ENCODE peak calls at places on chromosomes 6 and 20, in seven cellular contexts. H is fibroblast of villous mesenchyme, K is adrenal gland, X is mammary epithelial cell, V is fibroblast of pulmonary artery, E is IMR-90, W is RWPE1. G is an unnamed sample.

GRCh38 chr20:2946988-2947961 is 74.0 kb downstream of the PTPRA start:
- DNase-seq in K (peak), V (peak), X (peak), E (peak), W (no peak), H (peak), G (peak)

GRCh38 chr6:134657751-134658522 is 292.0 kb downstream of the ALDH8A1 start:
- DNase-seq in E (peak), X (peak), V (no peak), H (peak), K (no peak), W (peak), G (no peak)

GRCh38 chr6:154683756-154684523 is 49.3 kb upstream of the SCAF8 start:
- DNase-seq in H (peak), W (peak), X (peak), E (peak), V (peak), K (no peak), G (peak)

GRCh38 chr6:29725981-29726380 is 2.7 kb downstream of the HLA-F start:
- DNase-seq in H (no peak), V (no peak), K (no peak), E (no peak), X (no peak), W (no peak), G (no peak)

GRCh38 chr6:138182939-138183791 is 21.4 kb downstream of the ARFGEF3 start:
- DNase-seq in W (no peak), E (no peak), K (no peak), X (no peak), H (no peak), V (no peak), G (no peak)

GRCh38 chr6:99588618-99589289 is 17.9 kb upstream of the PRDM13 start:
- DNase-seq in X (peak), W (peak), V (peak), K (peak), E (peak), H (peak), G (peak)

GRCh38 chr6:125658759-125659431 is 90.5 kb upstream of the HEY2 start:
- DNase-seq in K (no peak), W (no peak), V (peak), X (peak), H (no peak), E (no peak), G (no peak)

GRCh38 chr20:6711950-6712634 is 55.4 kb upstream of the BMP2 start:
- DNase-seq in K (no peak), H (no peak), V (no peak), W (no peak), E (no peak), X (no peak), G (no peak)

GRCh38 chr6:111938710-111939109 is 65.5 kb upstream of the FYN start:
- DNase-seq in K (no peak), X (peak), E (peak), W (peak), V (peak), H (peak), G (peak)

GRCh38 chr6:84243240-84243639 is 15.8 kb upstream of the CEP162 start:
- DNase-seq in K (no peak), E (no peak), H (no peak), V (peak), X (no peak), W (no peak), G (peak)

GRCh38 chr20:51631011-51631950 is 88.8 kb upstream of the NFATC2 start:
- DNase-seq in K (peak), V (peak), W (peak), H (peak), X (peak), E (peak), G (peak)

GRCh38 chr6:147322299-147323162 is 118.3 kb downstream of the STXBP5 start:
- DNase-seq in X (no peak), H (peak), K (no peak), V (peak), E (peak), W (no peak), G (peak)

GRCh38 chr6:36757206-36757605 is 59.6 kb downstream of the RAB44 start:
- DNase-seq in E (no peak), X (no peak), W (no peak), K (no peak), H (no peak), V (no peak), G (no peak)
- TF ChIP-seq CTCF in E (no peak), X (no peak), W (no peak), K (no peak), H (no peak), V (no peak), G (no peak)

DNA sequence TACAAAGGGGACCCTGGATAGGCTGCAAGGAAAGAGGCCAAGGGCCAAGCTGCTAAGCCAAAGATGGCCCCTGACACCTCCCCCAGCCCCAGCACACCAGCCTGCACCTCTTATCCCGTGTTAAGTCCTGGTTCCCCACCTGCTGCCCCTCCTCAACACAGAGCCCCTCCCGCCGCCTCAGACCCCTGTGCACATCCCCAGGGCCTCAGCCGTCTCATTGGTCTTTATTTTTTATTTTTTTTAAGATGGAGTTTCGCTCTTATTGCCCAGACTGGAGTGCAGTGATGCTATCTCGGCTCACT is 37.1 kb upstream of the MDFI start:
- DNase-seq in X (no peak), V (no peak), E (no peak), K (no peak), W (no peak), H (no peak), G (no peak)
- TF ChIP-seq CTCF in X (no peak), V (no peak), E (no peak), K (no peak), W (no peak), H (no peak), G (no peak)

GRCh38 chr6:56766139-56766805 is 123.6 kb upstream of the DST start:
- DNase-seq in W (no peak), V (no peak), H (no peak), K (no peak), X (no peak), E (no peak), G (no peak)

GRCh38 chr6:56766806-56767178 is 124.1 kb upstream of the DST start:
- DNase-seq in X (peak), K (no peak), E (peak), V (peak), W (peak), H (peak), G (peak)

GRCh38 chr6:56760842-56761241 is 118.2 kb upstream of the DST start:
- DNase-seq in K (no peak), X (peak), E (no peak), H (peak), V (no peak), W (no peak), G (no peak)

GRCh38 chr6:56765494-56765893 is 122.8 kb upstream of the DST start:
- DNase-seq in X (no peak), E (no peak), V (no peak), W (no peak), H (no peak), K (no peak), G (peak)

DNA sequence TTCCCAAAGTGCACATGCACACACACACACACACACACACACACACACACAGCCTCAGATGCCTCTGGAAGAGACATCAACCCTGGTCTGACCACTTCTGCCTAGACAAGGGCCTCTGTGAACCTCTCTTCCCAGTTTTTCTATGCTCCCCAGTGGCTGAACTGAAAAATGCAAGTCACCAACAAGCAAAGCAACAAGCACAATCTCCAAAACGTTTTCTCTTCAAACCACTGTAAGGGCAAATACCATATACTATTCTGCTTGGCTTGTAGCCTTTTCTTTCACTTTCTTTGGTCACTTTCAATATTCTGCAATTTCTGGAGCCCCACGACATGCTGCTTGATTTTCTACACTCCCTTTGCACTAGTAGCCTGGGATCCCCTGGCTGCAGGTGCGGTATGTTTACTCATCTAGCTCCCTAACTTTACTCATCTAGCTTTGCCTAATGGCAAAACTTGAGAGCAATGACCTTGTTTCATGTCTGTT is 121.4 kb upstream of the DST start:
- DNase-seq in K (peak), H (peak), V (peak), X (peak), W (no peak), E (peak), G (peak)
- TF ChIP-seq CTCF in K (peak), H (peak), V (peak), X (peak), W (peak), E (peak), G (peak)

GRCh38 chr20:4092136-4092479 is 76.8 kb upstream of the RNF24 start:
- DNase-seq in H (no peak), X (no peak), K (peak), V (no peak), E (no peak), W (no peak), G (no peak)
- TF ChIP-seq CTCF in H (no peak), X (no peak), K (no peak), V (no peak), E (no peak), W (peak), G (no peak)

GRCh38 chr20:54649511-54649962 is 174.1 kb downstream of the DOK5 start:
- DNase-seq in H (peak), E (peak), K (peak), V (peak), W (peak), X (peak), G (peak)
- TF ChIP-seq CTCF in H (peak), E (peak), K (peak), V (peak), W (peak), X (peak), G (peak)

DNA sequence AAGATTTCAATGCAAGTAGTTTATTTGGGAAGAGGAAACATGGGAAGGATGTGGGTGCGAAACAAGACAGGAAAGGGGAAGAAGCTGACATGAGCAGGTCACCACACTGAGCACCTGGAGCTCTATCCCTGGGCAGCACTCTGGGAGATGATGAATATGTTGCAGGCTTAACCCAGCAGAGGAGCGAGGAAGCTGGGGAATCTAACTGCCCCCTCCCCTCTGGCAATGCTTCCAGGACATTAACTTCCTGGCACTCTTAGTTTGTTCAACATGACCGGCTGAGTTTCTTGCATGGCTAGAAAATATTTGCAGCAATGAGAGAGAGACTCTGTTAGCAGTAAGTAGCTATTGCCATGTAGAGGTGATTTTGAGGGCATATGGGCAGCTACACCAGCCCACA is 4.9 kb upstream of the ADA start:
- DNase-seq in X (no peak), H (no peak), E (no peak), W (no peak), V (no peak), K (no peak), G (no peak)
- TF ChIP-seq CTCF in X (no peak), H (no peak), E (no peak), W (no peak), V (no peak), K (no peak), G (no peak)

GRCh38 chr6:45617441-45617840 is 239.7 kb upstream of the SUPT3H start:
- DNase-seq in W (peak), H (peak), K (no peak), V (peak), X (peak), E (peak), G (peak)
- TF ChIP-seq CTCF in W (no peak), H (peak), K (no peak), V (no peak), X (peak), E (peak), G (peak)

GRCh38 chr6:45949256-45949655 is 66.4 kb downstream of the CLIC5 start:
- DNase-seq in X (peak), E (no peak), W (no peak), V (no peak), K (no peak), H (no peak), G (no peak)

GRCh38 chr6:45946887-45947286 is 68.8 kb downstream of the CLIC5 start:
- DNase-seq in X (no peak), W (peak), E (peak), H (peak), V (peak), K (no peak), G (peak)

GRCh38 chr6:45947807-45948206 is 67.9 kb downstream of the CLIC5 start:
- DNase-seq in V (no peak), E (no peak), H (no peak), X (no peak), K (no peak), W (no peak), G (no peak)

GRCh38 chr6:45942953-45943352 is 72.7 kb downstream of the CLIC5 start:
- DNase-seq in K (no peak), X (no peak), E (no peak), H (no peak), V (no peak), W (no peak), G (no peak)

GRCh38 chr6:45946352-45946751 is 69.3 kb downstream of the CLIC5 start:
- DNase-seq in W (no peak), K (peak), V (peak), X (no peak), E (peak), H (peak), G (peak)
- TF ChIP-seq CTCF in W (no peak), K (no peak), V (peak), X (no peak), E (peak), H (peak), G (peak)

DNA sequence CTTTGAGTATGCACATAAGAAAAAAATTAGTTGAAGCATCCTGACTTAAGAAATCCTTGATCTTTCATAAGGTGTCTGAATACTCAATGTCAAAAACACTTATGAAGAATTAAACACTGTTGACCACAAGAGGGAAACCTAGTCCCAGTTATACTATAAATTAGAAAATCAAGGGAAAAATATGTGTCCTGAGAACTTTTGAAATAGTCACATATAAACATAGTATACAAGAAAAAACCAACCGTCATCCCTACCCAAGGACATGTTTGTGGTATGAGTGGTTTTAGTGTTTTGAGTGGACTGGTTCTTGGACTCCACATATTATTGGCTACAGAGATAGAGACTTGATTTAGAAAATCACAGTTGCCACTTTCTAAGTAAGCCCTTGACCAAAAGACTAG is 7.6 kb upstream of the HLA-DRA start:
- DNase-seq in V (peak), E (peak), W (peak), H (peak), K (no peak), X (no peak), G (peak)
- TF ChIP-seq CTCF in V (peak), E (peak), W (no peak), H (peak), K (peak), X (peak), G (peak)

GRCh38 chr6:3294921-3295871 is 36.4 kb downstream of the PSMG4 start:
- DNase-seq in E (no peak), H (no peak), X (no peak), V (no peak), K (no peak), W (no peak), G (no peak)
- TF ChIP-seq CTCF in E (no peak), H (no peak), X (no peak), V (peak), K (no peak), W (no peak), G (no peak)